ENCODE peak calls at places on chromosomes 6 and 20, in nine cellular contexts. U is amniotic stem cell; E is effector CD4-positive, alpha-beta T cell; J is osteocyte; G is right lobe of liver; H is ELR; L is mesenchymal stem cell; P is breast epithelium; Y is cerebellum. B is an unnamed sample.

GRCh38 chr20:46221271-46221670 is 87.0 kb downstream of the CDH22 start:
- DNase-seq in E (no peak), P (no peak), U (no peak), G (no peak), Y (peak; percentile 66), L (no peak), J (no peak), H (no peak), B (no peak)

GRCh38 chr6:3280091-3280490 is 21.3 kb downstream of the PSMG4 start:
- DNase-seq in J (no peak), G (no peak), P (no peak), E (no peak), Y (no peak), L (no peak), U (no peak), H (no peak), B (no peak)

GRCh38 chr6:136737343-136738177 is 54.7 kb downstream of the MAP3K5 start:
- DNase-seq in H (no peak), U (no peak), G (no peak), Y (no peak), J (no peak), P (no peak), E (no peak), L (peak; percentile 87), B (no peak)

GRCh38 chr20:60984666-60985065 is 267.4 kb upstream of the CDH4 start:
- DNase-seq in G (no peak), Y (no peak), P (no peak), J (no peak), H (no peak), U (no peak), L (no peak), E (no peak), B (no peak)

GRCh38 chr6:163841326-163841725 is 426.8 kb downstream of the QKI start:
- DNase-seq in P (no peak), U (no peak), G (no peak), H (peak; percentile 12), E (no peak), L (no peak), J (no peak), Y (no peak), B (no peak)

GRCh38 chr6:168311410-168312124 is 8.0 kb downstream of the DACT2 start:
- DNase-seq in H (no peak), Y (no peak), U (no peak), G (no peak), E (no peak), L (no peak), P (no peak), J (peak; percentile 54), B (no peak)

GRCh38 chr6:55405474-55406220 is 78.4 kb downstream of the GFRAL start:
- DNase-seq in U (no peak), J (no peak), P (no peak), G (no peak), H (peak; percentile 31), Y (no peak), L (peak; percentile 5), E (no peak), B (no peak)

GRCh38 chr6:161272600-161273355 is 1.1 kb downstream of the AGPAT4 start:
- DNase-seq in U (no peak), H (peak; percentile 56), P (no peak), E (no peak), Y (peak; percentile 35), L (peak; percentile 85), G (no peak), J (no peak), B (peak; percentile 64)

GRCh38 chr6:42762338-42762929 is 16.5 kb upstream of the TBCC start:
- DNase-seq in Y (no peak), J (no peak), U (no peak), L (no peak), P (no peak), G (no peak), E (no peak), H (no peak), B (no peak)

GRCh38 chr20:45229264-45230056 is 8.3 kb downstream of the SEMG2 start:
- DNase-seq in E (no peak), G (peak; percentile 46), U (no peak), Y (no peak), J (no peak), P (no peak), H (peak; percentile 45), L (no peak), B (no peak)

GRCh38 chr6:34731393-34732060 is 25.8 kb upstream of the SNRPC start:
- DNase-seq in G (no peak), Y (no peak), E (no peak), U (no peak), J (no peak), L (no peak), P (no peak), H (no peak), B (no peak)

GRCh38 chr6:163620670-163621330 is 206.3 kb downstream of the QKI start:
- DNase-seq in J (no peak), L (no peak), U (no peak), P (no peak), Y (no peak), G (no peak), E (no peak), H (peak; percentile 39), B (no peak)

GRCh38 chr20:36336838-36337478 is 30.8 kb downstream of the DLGAP4 start:
- DNase-seq in J (no peak), U (no peak), E (no peak), G (no peak), Y (no peak), L (no peak), P (no peak), H (peak; percentile 61), B (no peak)

GRCh38 chr20:33005132-33005566 is 916 bp upstream of the SUN5 start:
- DNase-seq in P (no peak), L (no peak), E (no peak), J (no peak), Y (no peak), U (no peak), G (no peak), H (peak; percentile 19), B (no peak)

GRCh38 chr20:36775196-36775595 is 1.6 kb upstream of the DSN1 start:
- DNase-seq in E (no peak), H (peak; percentile 17), J (no peak), L (no peak), U (no peak), P (no peak), Y (peak; percentile 24), G (no peak), B (no peak)

GRCh38 chr20:56572178-56572577 is 39.1 kb downstream of the FAM209B start:
- DNase-seq in Y (no peak), H (peak; percentile 24), E (no peak), J (no peak), G (no peak), L (peak; percentile 6), U (no peak), P (no peak), B (no peak)

GRCh38 chr6:134640975-134641429 is 308.9 kb downstream of the ALDH8A1 start:
- DNase-seq in Y (peak; percentile 70), H (peak; percentile 90), J (peak; percentile 87), G (peak; percentile 57), U (peak; percentile 64), E (peak; percentile 65), L (peak; percentile 94), P (peak; percentile 79), B (peak; percentile 33)

GRCh38 chr20:13953227-13953626 is 37.2 kb downstream of the SEL1L2 start:
- DNase-seq in J (no peak), Y (no peak), U (no peak), H (no peak), P (no peak), L (no peak), G (no peak), E (no peak), B (no peak)

GRCh38 chr6:166418691-166419143 is 36.0 kb upstream of the MPC1 start:
- DNase-seq in L (no peak), H (no peak), P (no peak), E (no peak), J (no peak), G (no peak), Y (no peak), U (no peak), B (no peak)

GRCh38 chr20:52127309-52127708 is 64.3 kb downstream of the ZFP64 start:
- DNase-seq in Y (no peak), J (peak; percentile 21), H (no peak), P (no peak), E (no peak), U (no peak), G (no peak), L (no peak), B (no peak)

GRCh38 chr20:63977392-63978276 is 1.8 kb downstream of the SAMD10 start:
- DNase-seq in H (peak; percentile 93), G (peak; percentile 56), J (no peak), P (no peak), E (peak; percentile 38), Y (no peak), U (no peak), L (peak; percentile 86), B (no peak)

GRCh38 chr6:4599924-4600323 is 176.3 kb upstream of the CDYL start:
- DNase-seq in U (no peak), G (no peak), J (no peak), E (no peak), H (peak; percentile 97), Y (no peak), L (peak; percentile 86), P (no peak), B (no peak)

GRCh38 chr20:44069203-44069931 is 117.6 kb downstream of the JPH2 start:
- DNase-seq in J (peak; percentile 73), P (peak; percentile 15), U (no peak), L (no peak), G (no peak), Y (no peak), E (peak; percentile 65), H (no peak), B (no peak)

GRCh38 chr6:125950293-125950692 is 6.3 kb upstream of the HINT3 start:
- DNase-seq in L (peak; percentile 73), J (no peak), G (no peak), E (no peak), Y (no peak), U (no peak), H (peak; percentile 88), P (no peak), B (no peak)

GRCh38 chr20:48773837-48774418 is 53.9 kb downstream of the PREX1 start:
- DNase-seq in G (peak; percentile 46), H (peak; percentile 48), Y (no peak), P (no peak), J (no peak), L (peak; percentile 11), U (no peak), E (no peak), B (no peak)

GRCh38 chr6:13217206-13217905 is 111.0 kb downstream of the TBC1D7 start:
- DNase-seq in U (no peak), E (no peak), P (no peak), H (peak; percentile 27), L (peak; percentile 57), J (no peak), G (no peak), Y (no peak), B (no peak)

GRCh38 chr6:45049188-45049843 is 278.8 kb upstream of the RUNX2 start:
- DNase-seq in J (no peak), U (no peak), E (no peak), P (no peak), H (peak; percentile 73), Y (no peak), L (peak; percentile 32), G (no peak), B (no peak)

GRCh38 chr6:36874443-36875249 is at the start of gene PPIL1:
- DNase-seq in Y (peak; percentile 89), U (peak; percentile 85), P (peak; percentile 70), L (peak; percentile 94), J (peak; percentile 92), G (peak; percentile 77), E (peak; percentile 81), H (peak; percentile 95), B (peak; percentile 88)

GRCh38 chr6:37493047-37493995 is 6.4 kb downstream of the CCDC167 start:
- DNase-seq in L (no peak), E (no peak), G (no peak), Y (peak; percentile 49), P (peak; percentile 59), J (no peak), U (no peak), H (no peak), B (peak; percentile 73)

GRCh38 chr6:95587989-95588388 is 10.7 kb downstream of the MANEA start:
- DNase-seq in H (no peak), Y (no peak), L (no peak), J (no peak), U (no peak), P (no peak), E (no peak), G (no peak), B (no peak)

GRCh38 chr6:32194388-32194787 is 1.9 kb upstream of the GPSM3 start:
- DNase-seq in L (no peak), E (no peak), Y (no peak), G (no peak), J (no peak), H (no peak), U (no peak), P (no peak), B (no peak)

B was measured in NCI-H1436.